ENCODE peak calls at places on chromosomes 11 and 22, in four cellular contexts. E is stimulated activated CD4-positive, alpha-beta T cell treated with anti-CD3 and anti-CD28 coated beads, Interleukin-12 subunit alpha, Interleukin-12 subunit beta, amount 100 ng/mL, for 4 hours; X is NCI-H1092; I is iris pigment epithelial cell. U is an unnamed sample.
A peak's percentile ranks its signal among the peaks of the same experiment; 100 is the strongest.

GRCh38 chr11:16512842-16513241 is 156.5 kb upstream of the SOX6 start:
- DNase-seq in I (no peak), E (no peak), X (no peak), U (no peak)

GRCh38 chr11:72721689-72722049 is 30.5 kb downstream of the ARAP1 start:
- DNase-seq in E (peak; percentile 27), X (no peak), I (peak; percentile 45), U (no peak)

GRCh38 chr22:50303848-50304527 is 3.5 kb downstream of the PLXNB2 start:
- DNase-seq in I (no peak), X (no peak), E (no peak), U (no peak)

GRCh38 chr11:62322524-62322923 is 14.7 kb upstream of the ASRGL1 start:
- DNase-seq in X (no peak), E (no peak), I (no peak), U (no peak)

GRCh38 chr11:31870609-31871309 is 59.6 kb upstream of the PAX6 start:
- DNase-seq in E (peak; percentile 3), I (peak; percentile 54), X (peak; percentile 13), U (peak; percentile 12)

GRCh38 chr11:129280027-129280811 is 88.1 kb upstream of the ARHGAP32 start:
- DNase-seq in X (peak; percentile 51), E (peak; percentile 14), I (no peak), U (no peak)

GRCh38 chr22:43624144-43624998 is 187.7 kb downstream of the EFCAB6 start:
- DNase-seq in X (no peak), I (peak; percentile 6), E (no peak), U (no peak)

GRCh38 chr11:72639475-72640375 is 34.5 kb downstream of the PDE2A start:
- DNase-seq in I (no peak), X (no peak), E (no peak), U (no peak)

GRCh38 chr11:76592025-76592914 is 78.3 kb downstream of the LRRC32 start:
- DNase-seq in E (no peak), I (no peak), X (no peak), U (no peak)

GRCh38 chr11:15707971-15708370 is 593.2 kb downstream of the INSC start:
- DNase-seq in I (peak; percentile 1), X (peak; percentile 62), E (no peak), U (peak; percentile 44)

GRCh38 chr11:60866911-60867870 is at the start of gene ZP1:
- DNase-seq in I (no peak), E (no peak), X (peak; percentile 94), U (no peak)

GRCh38 chr22:21990449-21991308 is 8.1 kb upstream of the TOP3B start:
- DNase-seq in E (no peak), X (no peak), I (no peak), U (no peak)

GRCh38 chr22:25148149-25148691 is 51.4 kb upstream of the CRYBB3 start:
- DNase-seq in I (no peak), E (no peak), X (no peak), U (no peak)

GRCh38 chr11:122981388-122982264 is at the start of gene BSX:
- DNase-seq in I (peak; percentile 40), E (peak; percentile 57), X (no peak), U (no peak)

GRCh38 chr11:3642071-3642951 is 519 bp upstream of the ART5 start:
- DNase-seq in E (peak; percentile 54), X (peak; percentile 57), I (peak; percentile 74), U (no peak)

GRCh38 chr22:35893698-35894097 is 134.9 kb downstream of the RBFOX2 start:
- DNase-seq in E (no peak), X (no peak), I (no peak), U (no peak)

U was measured in NCI-H2107.